ENCODE peak calls at places on chromosomes 7 and 10, in four cellular contexts. L is GM12878, I is HCT116, O is A549. R is an unnamed sample.

GRCh38 chr7:18468794-18469193 is 26.8 kb upstream of the HDAC9 start:
- ATAC-seq in O (no peak), I (no peak), L (peak; percentile 60), R (no peak)

GRCh38 chr10:110827410-110827809 is 44.3 kb upstream of the PDCD4 start:
- ATAC-seq in O (peak; percentile 40), I (no peak), L (no peak), R (peak; percentile 56)

GRCh38 chr10:44334621-44335184 is 50.2 kb downstream of the CXCL12 start:
- ATAC-seq in I (no peak), L (no peak), O (no peak), R (no peak)

GRCh38 chr7:151207315-151207714 is 3.0 kb downstream of the H2BK1 start:
- ATAC-seq in I (no peak), O (no peak), L (no peak), R (no peak)

GRCh38 chr7:38903057-38903456 is 5.9 kb downstream of the VPS41 start:
- ATAC-seq in O (no peak), I (no peak), L (no peak), R (no peak)

GRCh38 chr7:125468855-125469174 is 539.2 kb upstream of the POT1 start:
- ATAC-seq in I (no peak), O (no peak), L (no peak), R (no peak)

GRCh38 chr7:15508258-15508657 is 53.6 kb downstream of the AGMO start:
- ATAC-seq in L (no peak), O (no peak), I (no peak), R (no peak)

GRCh38 chr7:38367301-38367700 is 93.9 kb upstream of the TARP start:
- ATAC-seq in I (no peak), O (no peak), L (peak; percentile 79), R (no peak)

GRCh38 chr7:84100866-84101265 is 93.7 kb downstream of the SEMA3A start:
- ATAC-seq in L (no peak), I (peak; percentile 74), O (peak; percentile 94), R (no peak)

GRCh38 chr7:155803418-155804376 is 8.6 kb downstream of the SHH start:
- ATAC-seq in L (no peak), O (peak; percentile 21), I (peak; percentile 50), R (no peak)

GRCh38 chr7:127821146-127821545 is 169.2 kb downstream of the SND1 start:
- ATAC-seq in I (no peak), L (peak; percentile 14), O (no peak), R (no peak)

GRCh38 chr7:29853072-29853471 is 46.8 kb downstream of the WIPF3 start:
- ATAC-seq in O (peak; percentile 49), I (no peak), L (no peak), R (no peak)

GRCh38 chr7:1531263-1531978 is 919 bp downstream of the MAFK start:
- ATAC-seq in O (no peak), I (no peak), L (peak; percentile 11), R (peak; percentile 5)

GRCh38 chr7:142797342-142797798 is 26.6 kb downstream of the PRSS2 start:
- ATAC-seq in I (no peak), O (no peak), L (peak; percentile 61), R (peak; percentile 8)

DNA sequence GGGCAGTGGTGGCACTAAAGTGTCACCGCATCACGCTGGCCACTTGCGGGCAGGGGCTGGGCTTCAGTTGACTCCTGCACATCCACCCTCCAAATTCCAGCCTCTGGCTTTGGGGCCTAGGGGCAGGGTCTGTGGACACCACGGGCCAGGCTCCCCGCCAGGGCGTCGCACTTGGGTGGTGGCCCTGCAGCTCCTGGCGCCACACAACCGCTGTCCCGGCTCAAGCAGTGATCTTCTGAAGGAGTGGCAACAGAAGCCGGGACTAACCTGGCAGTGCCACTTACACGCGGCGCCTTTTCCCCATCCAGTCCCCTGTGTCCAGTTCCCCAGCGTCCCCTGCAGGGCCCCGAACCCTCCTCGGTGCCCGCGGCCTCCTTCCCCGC is 134.3 kb upstream of the ZNF92 start:
- ATAC-seq in O (no peak), L (no peak), I (no peak), R (peak; percentile 6)
- H3K4me3 ChIP-seq in O (peak overlapping the region; percentile 52), L (no peak overlapping the region), I (peak overlapping the region; percentile 58), R (no peak overlapping the region)

DNA sequence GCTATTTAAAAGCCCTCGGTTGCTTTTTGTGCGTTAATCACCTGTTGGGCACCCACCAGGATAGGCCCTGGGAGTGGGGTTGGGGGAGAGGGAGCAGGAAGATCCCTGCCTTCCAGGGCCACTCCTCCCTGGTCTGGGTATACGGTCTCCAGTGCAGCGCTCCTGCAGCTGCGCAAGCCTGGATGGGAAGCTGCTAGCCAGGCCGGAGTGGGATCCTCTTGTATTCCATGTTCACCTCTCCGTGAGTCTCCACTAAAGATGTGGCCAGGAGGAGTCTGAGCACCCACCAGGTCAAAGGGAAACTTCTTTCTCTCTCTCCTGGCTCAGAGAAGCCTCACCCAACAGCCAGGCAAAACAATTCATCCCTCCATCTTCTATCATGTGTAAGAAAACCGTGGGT is 78.8 kb upstream of the ANLN start:
- ATAC-seq in L (no peak), O (no peak), I (no peak), R (no peak)
- TF ChIP-seq POLR2A in L (no peak), O (no peak), I (no peak), R (no peak)

GRCh38 chr7:22726849-22727792 is at the start of gene IL6:
- ATAC-seq in L (peak; percentile 21), I (no peak), O (peak; percentile 47), R (peak; percentile 84)

GRCh38 chr7:22724861-22725260 is 2.1 kb upstream of the IL6 start:
- ATAC-seq in L (no peak), I (no peak), O (no peak), R (no peak)

GRCh38 chr7:22725585-22725984 is 1.4 kb upstream of the IL6 start:
- ATAC-seq in O (no peak), L (peak; percentile 55), I (peak; percentile 39), R (no peak)

GRCh38 chr7:22728416-22729029 is 1.5 kb downstream of the IL6 start:
- ATAC-seq in O (peak; percentile 40), I (peak; percentile 56), L (peak; percentile 68), R (no peak)

GRCh38 chr7:22726345-22726848 is 603 bp upstream of the IL6 start:
- ATAC-seq in I (peak; percentile 92), L (peak; percentile 92), O (peak; percentile 88), R (peak; percentile 44)
- H3K4me3 ChIP-seq in I (no peak overlapping the region), L (no peak overlapping the region), O (no peak overlapping the region), R (peak overlapping the region; percentile 30)

DNA sequence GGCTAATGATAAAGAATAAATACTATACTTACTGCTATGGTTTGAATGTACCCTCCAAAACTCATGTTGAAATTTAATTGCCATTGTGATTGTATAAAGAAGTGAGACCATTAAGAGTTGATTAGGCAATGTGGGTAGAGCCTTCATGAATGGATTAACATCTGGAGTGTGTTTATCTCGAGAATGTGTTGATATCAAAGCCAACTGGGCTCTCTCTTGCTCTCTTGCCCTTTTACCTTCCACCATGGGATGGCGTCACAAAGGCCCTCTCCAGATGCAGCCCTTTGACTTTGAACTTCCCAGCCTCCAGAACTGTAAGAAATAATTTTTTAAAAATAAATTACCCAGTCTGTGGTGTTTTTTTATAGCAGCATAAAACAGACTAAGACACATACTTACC is 50.1 kb upstream of the GHITM start:
- ATAC-seq in O (no peak), I (no peak), L (no peak), R (no peak)
- TF ChIP-seq POLR2A in O (no peak), I (no peak), L (no peak), R (no peak)

GRCh38 chr7:132777956-132778355 is 201.7 kb upstream of the PLXNA4 start:
- ATAC-seq in I (no peak), O (no peak), L (no peak), R (no peak)

GRCh38 chr7:132776105-132776504 is 199.8 kb upstream of the PLXNA4 start:
- ATAC-seq in O (no peak), L (no peak), I (no peak), R (no peak)

GRCh38 chr7:132779164-132779563 is 202.9 kb upstream of the PLXNA4 start:
- ATAC-seq in L (no peak), O (no peak), I (no peak), R (no peak)

GRCh38 chr7:132778761-132779160 is 202.5 kb upstream of the PLXNA4 start:
- ATAC-seq in L (no peak), O (no peak), I (no peak), R (no peak)

GRCh38 chr7:132777419-132777818 is 201.1 kb upstream of the PLXNA4 start:
- ATAC-seq in L (no peak), I (no peak), O (no peak), R (no peak)
- H3K4me3 ChIP-seq in L (no peak overlapping the region), I (no peak overlapping the region), O (no peak overlapping the region), R (no peak overlapping the region)

DNA sequence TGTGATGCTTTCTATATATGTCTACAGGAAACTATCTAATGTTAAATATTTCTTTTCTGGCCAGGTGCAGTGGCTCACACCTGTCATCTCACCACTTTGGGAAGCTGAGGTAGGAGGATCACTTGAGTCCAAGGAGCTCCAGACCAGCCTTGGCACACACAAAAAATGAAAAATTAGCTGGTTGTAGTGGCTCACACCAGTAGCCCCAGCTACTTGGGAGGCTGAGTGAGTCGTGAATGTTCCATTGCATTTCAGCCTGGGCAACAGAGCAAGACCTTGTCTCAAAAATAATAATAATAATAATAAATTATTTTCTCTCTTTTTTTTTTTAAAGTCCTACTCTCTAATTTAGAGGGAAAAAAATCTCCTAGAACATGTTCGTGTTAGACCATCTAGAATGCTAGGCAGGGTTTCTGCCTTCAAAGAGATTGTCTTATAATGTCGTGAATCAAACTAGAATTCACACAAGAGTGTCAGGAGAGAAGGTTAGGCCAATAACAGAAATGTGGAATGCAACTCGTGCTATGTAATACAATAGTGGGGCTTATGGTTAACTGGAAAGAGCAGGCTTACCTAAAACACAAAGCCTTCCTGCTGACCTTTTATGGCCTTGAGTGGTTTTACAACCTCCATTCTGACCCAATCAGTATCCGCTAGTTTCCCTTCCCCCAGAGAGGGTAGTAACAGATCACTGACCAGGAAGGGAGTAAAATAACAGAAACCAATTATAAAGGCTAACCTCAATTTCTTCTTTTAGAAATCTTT is 46.3 kb downstream of the MYOF start:
- ATAC-seq in O (no peak), L (peak; percentile 61), I (no peak), R (no peak)
- TF ChIP-seq POLR2A in O (no peak), L (no peak), I (no peak), R (no peak)

DNA sequence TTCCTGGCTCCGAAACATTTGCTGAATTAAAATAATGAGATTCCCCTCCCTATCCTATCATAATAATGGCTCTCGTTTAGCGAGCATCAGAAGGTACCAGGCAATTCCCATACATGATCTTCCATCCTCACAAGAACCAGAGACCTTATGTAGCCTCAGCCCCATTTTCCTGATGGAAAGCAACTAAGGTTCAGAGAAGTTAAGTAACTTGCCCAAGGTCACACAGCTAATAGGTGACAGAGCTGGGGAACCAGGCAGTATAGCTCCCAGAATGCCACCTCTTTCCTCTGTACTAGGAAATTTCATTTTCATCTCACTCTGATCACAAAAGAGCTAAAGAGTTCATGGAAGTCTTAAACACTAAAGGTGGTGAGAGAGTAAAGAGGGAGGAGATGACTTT is 2.4 kb downstream of the SLIT1 start:
- ATAC-seq in O (no peak), I (no peak), L (no peak), R (no peak)
- H3K4me3 ChIP-seq in O (no peak overlapping the region), I (no peak overlapping the region), L (no peak overlapping the region), R (no peak overlapping the region)